ENCODE peak calls at places on chromosomes 7 and 10, in four cellular contexts. R is posterior vena cava, C is fibroblast of lung, O is skeletal muscle cell. Z is an unnamed sample.

GRCh38 chr7:49852619-49853462 is 79.4 kb downstream of the VWC2 start:
- DNase-seq in R (no peak), C (peak), O (no peak), Z (peak)

GRCh38 chr10:114024876-114025609 is 18.6 kb upstream of the ADRB1 start:
- DNase-seq in R (no peak), C (peak), O (peak), Z (peak)

GRCh38 chr7:44607141-44608068 is 978 bp downstream of the OGDH start:
- DNase-seq in R (no peak), C (no peak), O (no peak), Z (no peak)

GRCh38 chr7:133051066-133051465 is 30.8 kb downstream of the CHCHD3 start:
- DNase-seq in R (no peak), C (peak), O (peak), Z (no peak)

GRCh38 chr7:112212516-112213036 is 6.1 kb downstream of the ZNF277 start:
- DNase-seq in R (no peak), C (peak), O (no peak), Z (no peak)

GRCh38 chr7:11120068-11120664 is 146.5 kb downstream of the PHF14 start:
- DNase-seq in R (no peak), C (no peak), O (no peak), Z (no peak)

GRCh38 chr10:131084791-131085585 is 226.5 kb downstream of the TCERG1L start:
- DNase-seq in R (peak), C (no peak), O (no peak), Z (no peak)

GRCh38 chr10:34001087-34001580 is 666.7 kb upstream of the NRP1 start:
- DNase-seq in R (no peak), C (peak), O (no peak), Z (no peak)

GRCh38 chr10:3961082-3961481 is 176.1 kb upstream of the KLF6 start:
- DNase-seq in R (no peak), C (no peak), O (no peak), Z (no peak)

GRCh38 chr10:4663162-4663992 is 162.6 kb upstream of the AKR1E2 start:
- DNase-seq in R (no peak), C (peak), O (peak), Z (peak)

GRCh38 chr7:152527610-152528032 is 91.8 kb upstream of the KMT2C start:
- DNase-seq in R (no peak), C (peak), O (no peak), Z (peak)

GRCh38 chr10:129161184-129161583 is 305.9 kb upstream of the MGMT start:
- DNase-seq in R (no peak), C (no peak), O (no peak), Z (no peak)

GRCh38 chr7:67462781-67463191 is 466.2 kb downstream of the TYW1 start:
- DNase-seq in R (no peak), C (peak), O (no peak), Z (no peak)

GRCh38 chr10:122688293-122688989 is 11.2 kb downstream of the C10orf120 start:
- DNase-seq in R (no peak), C (no peak), O (no peak), Z (no peak)

GRCh38 chr7:145839814-145840213 is 276.8 kb upstream of the CNTNAP2 start:
- DNase-seq in R (no peak), C (no peak), O (no peak), Z (no peak)

Z was measured in fibroblast of the conjunctiva.